ENCODE peak calls at places on chromosomes 16 and 17, in four cellular contexts. B is A549, W is tibial artery, M is aorta. P is an unnamed sample.
A peak's percentile ranks its signal among the peaks of the same experiment; 100 is the strongest.

GRCh38 chr16:11200523-11201063 is 55.4 kb downstream of the SOCS1 start:
- DNase-seq in B (no peak), W (no peak), M (no peak), P (no peak)

GRCh38 chr16:56609463-56609921 is 1.1 kb downstream of the MT2A start:
- DNase-seq in W (peak; percentile 82), M (no peak), B (peak; percentile 63), P (no peak)

GRCh38 chr16:50547340-50547865 is 793 bp upstream of the NKD1 start:
- DNase-seq in W (peak; percentile 44), B (peak; percentile 68), M (peak; percentile 87), P (no peak)

GRCh38 chr17:8186787-8187516 is 3.0 kb downstream of the BORCS6 start:
- DNase-seq in M (peak; percentile 95), W (peak; percentile 96), B (peak; percentile 91), P (no peak)

GRCh38 chr17:8900626-8901585 is 33.4 kb upstream of the PIK3R6 start:
- DNase-seq in M (no peak), W (no peak), B (no peak), P (no peak)

GRCh38 chr16:64280317-64280716 is 841.5 kb downstream of the CDH11 start:
- DNase-seq in B (no peak), W (no peak), M (no peak), P (no peak)

GRCh38 chr16:17275076-17275732 is 195.6 kb downstream of the XYLT1 start:
- DNase-seq in W (no peak), M (no peak), B (peak; percentile 9), P (no peak)

GRCh38 chr16:67641779-67642708 is 2.9 kb upstream of the CARMIL2 start:
- DNase-seq in B (no peak), M (peak; percentile 90), W (peak; percentile 61), P (no peak)

GRCh38 chr17:7282752-7283321 is 1.3 kb downstream of the SLC2A4 start:
- DNase-seq in B (no peak), M (no peak), W (no peak), P (no peak)

GRCh38 chr17:6090253-6090652 is 20.1 kb downstream of the WSCD1 start:
- DNase-seq in M (peak; percentile 63), W (no peak), B (no peak), P (no peak)

GRCh38 chr17:50660042-50660886 is 25.6 kb downstream of the ABCC3 start:
- DNase-seq in M (peak; percentile 76), B (peak; percentile 82), W (peak; percentile 54), P (no peak)

GRCh38 chr17:32854177-32854576 is 22.7 kb downstream of the MYO1D start:
- DNase-seq in M (no peak), B (no peak), W (no peak), P (no peak)

GRCh38 chr17:42578282-42578869 is 847 bp upstream of the PSMC3IP start:
- DNase-seq in W (peak; percentile 69), M (peak; percentile 92), B (peak; percentile 98), P (peak; percentile 71)

GRCh38 chr16:87436225-87437172 is 44.4 kb downstream of the MAP1LC3B start:
- DNase-seq in W (no peak), B (no peak), M (peak; percentile 70), P (no peak)

GRCh38 chr16:47143329-47143676 is 442 bp downstream of the NETO2 start:
- DNase-seq in M (peak; percentile 77), W (peak; percentile 26), B (peak; percentile 73), P (no peak)

GRCh38 chr17:59547131-59547915 is 18.1 kb upstream of the DHX40 start:
- DNase-seq in M (no peak), W (no peak), B (no peak), P (no peak)

GRCh38 chr17:50225693-50226092 is 24.3 kb upstream of the COL1A1 start:
- DNase-seq in W (no peak), B (no peak), M (peak; percentile 17), P (no peak)

GRCh38 chr17:30905742-30906100 is 317 bp downstream of the TEFM start:
- DNase-seq in W (no peak), M (peak; percentile 64), B (peak; percentile 46), P (no peak)

GRCh38 chr16:88700636-88701482 is 5.3 kb downstream of the RNF166 start:
- DNase-seq in M (peak; percentile 93), B (no peak), W (peak; percentile 92), P (no peak)

GRCh38 chr17:16997514-16998429 is 25.9 kb upstream of the TNFRSF13B start:
- DNase-seq in W (no peak), B (peak; percentile 67), M (no peak), P (no peak)

GRCh38 chr17:74200112-74200511 is 3.4 kb upstream of the RPL38 start:
- DNase-seq in W (no peak), B (no peak), M (no peak), P (no peak)

GRCh38 chr17:2275722-2276121 is 27.9 kb downstream of the SMG6 start:
- DNase-seq in B (no peak), M (no peak), W (no peak), P (no peak)

GRCh38 chr17:56131431-56131830 is 21.8 kb upstream of the ANKFN1 start:
- DNase-seq in B (no peak), W (no peak), M (no peak), P (no peak)

GRCh38 chr17:66165537-66166123 is 26.3 kb downstream of the CEP112 start:
- DNase-seq in B (peak; percentile 65), M (no peak), W (no peak), P (peak; percentile 2)

GRCh38 chr17:30422171-30422570 is 43.4 kb downstream of the CPD start:
- DNase-seq in B (no peak), M (no peak), W (no peak), P (no peak)

GRCh38 chr17:80498242-80498919 is 22.0 kb upstream of the NPTX1 start:
- DNase-seq in M (no peak), W (peak; percentile 31), B (no peak), P (no peak)

GRCh38 chr17:40818733-40819527 is 3.5 kb downstream of the KRT10 start:
- DNase-seq in B (peak; percentile 80), M (peak; percentile 95), W (peak; percentile 56), P (peak; percentile 16)

GRCh38 chr16:69130461-69130860 is 1.9 kb downstream of the CHTF8 start:
- DNase-seq in B (no peak), M (no peak), W (no peak), P (no peak)

GRCh38 chr16:75254359-75254837 is 3.0 kb upstream of the BCAR1 start:
- DNase-seq in W (no peak), M (no peak), B (peak; percentile 91), P (no peak)

GRCh38 chr17:8861482-8862181 is 5.8 kb downstream of the PIK3R6 start:
- DNase-seq in M (no peak), W (no peak), B (no peak), P (no peak)

GRCh38 chr16:77212736-77213541 is 13.7 kb downstream of the SYCE1L start:
- DNase-seq in M (peak; percentile 90), B (peak; percentile 78), W (no peak), P (no peak)

GRCh38 chr17:7673239-7673638 is 14.1 kb downstream of the TP53 start:
- DNase-seq in W (no peak), M (no peak), B (no peak), P (no peak)

GRCh38 chr16:27127293-27127692 is 60.6 kb downstream of the C16orf82 start:
- DNase-seq in W (no peak), M (no peak), B (no peak), P (no peak)

DNA sequence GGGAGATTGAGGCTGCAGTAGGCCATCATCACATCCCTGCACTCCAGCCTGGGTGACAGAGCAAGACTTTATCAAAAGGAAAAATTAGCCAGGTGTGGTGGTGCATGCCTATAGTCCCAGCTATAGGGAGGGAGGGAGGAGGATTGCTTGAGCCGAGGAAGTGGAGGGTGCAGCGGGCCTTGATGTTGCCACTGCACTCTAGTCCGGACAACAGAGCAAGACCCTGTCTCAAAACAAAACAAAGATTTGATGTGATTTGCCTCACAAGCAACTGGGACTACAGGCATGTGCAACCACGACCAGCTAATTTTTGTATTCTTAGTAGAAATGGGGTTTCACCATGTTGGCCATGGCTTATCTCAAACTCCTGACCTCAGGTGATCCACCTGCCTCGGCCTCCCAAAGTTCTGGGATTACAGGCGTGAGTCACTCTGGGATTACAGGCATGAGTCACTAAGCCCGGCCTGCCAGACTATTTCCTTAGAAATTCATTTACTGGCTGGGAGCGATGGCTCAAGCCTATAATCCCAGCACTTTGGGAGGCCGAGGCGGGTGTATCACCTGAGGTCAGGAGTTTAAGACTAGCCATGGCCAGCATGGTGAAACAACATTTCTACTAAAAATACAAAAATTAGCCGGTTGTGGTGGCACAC is 11.5 kb downstream of the UBE2G1 start:
- DNase-seq in B (no peak), W (no peak), M (no peak), P (no peak)
- H3K4me1 ChIP-seq in B (peaks cover 44% of the 10 kb centered on the region), W (no peaks in the 10 kb centered on the region), M (peaks cover 6% of the 10 kb centered on the region), P (no peaks in the 10 kb centered on the region)

GRCh38 chr16:81469710-81470481 is 25.3 kb downstream of the CMIP start:
- DNase-seq in B (no peak), W (no peak), M (no peak), P (no peak)
- H3K27ac ChIP-seq in B (peak overlapping the region; percentile 8), W (no peak overlapping the region), M (no peak overlapping the region), P (no peak overlapping the region)

GRCh38 chr17:43713494-43714162 is 45.0 kb downstream of the SOST start:
- DNase-seq in B (peak; percentile 76), M (peak; percentile 83), W (no peak), P (no peak)
- H3K4me3 ChIP-seq in B (peak overlapping the region; percentile 44), M (peak overlapping the region; percentile 14), W (peak overlapping the region; percentile 59), P (peak overlapping the region; percentile 63)

GRCh38 chr17:64777413-64778101 is 115.5 kb upstream of the SMURF2 start:
- DNase-seq in B (no peak), M (no peak), W (no peak), P (no peak)
- H3K4me1 ChIP-seq in B (peaks cover 29% of the 10 kb centered on the region), M (no peaks in the 10 kb centered on the region), W (no peaks in the 10 kb centered on the region), P (peaks cover 3% of the 10 kb centered on the region)

GRCh38 chr17:48107137-48108055 is at the start of gene SNX11:
- DNase-seq in M (peak; percentile 95), W (peak; percentile 91), B (peak; percentile 93), P (peak; percentile 79)
- H3K27ac ChIP-seq in M (peak within 1 kb of the TSS; percentile 75), W (peak within 1 kb of the TSS; percentile 92), B (peak within 1 kb of the TSS; percentile 91), P (no peak within 1 kb of the TSS)

DNA sequence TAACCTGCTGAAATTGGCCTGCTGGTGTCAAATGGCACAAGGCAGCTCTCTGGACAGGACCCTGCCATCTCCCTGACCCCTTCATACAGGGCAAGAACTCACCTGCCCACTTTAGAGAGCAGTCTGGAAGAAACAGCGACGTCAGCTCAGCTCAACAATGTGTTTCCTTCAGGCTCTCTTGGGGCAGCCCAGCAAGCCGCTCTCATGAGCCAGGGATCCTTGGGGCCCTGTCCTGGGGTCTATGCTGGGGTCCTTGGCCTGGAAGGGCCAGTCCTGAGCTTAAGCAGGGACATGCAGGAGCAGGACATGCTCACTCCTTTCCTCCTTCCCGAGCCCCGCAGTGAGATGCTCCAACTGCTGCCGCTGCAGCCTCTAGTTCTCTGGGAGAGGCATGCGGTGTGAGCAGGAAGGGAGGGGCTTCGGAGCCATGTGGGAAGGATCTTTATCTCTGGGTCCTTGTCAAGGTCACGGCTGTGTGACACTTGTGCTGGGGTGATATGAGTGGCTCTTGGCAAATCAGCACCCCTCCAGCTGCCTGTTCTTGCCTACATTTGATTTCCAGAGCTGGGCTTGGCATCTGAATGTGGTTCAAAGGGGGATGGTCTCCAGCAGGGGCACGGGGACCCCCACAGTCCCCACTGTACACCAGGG is 3.4 kb downstream of the C1QTNF1 start:
- DNase-seq in B (no peak), W (peak; percentile 21), M (peak; percentile 66), P (no peak)
- H3K4me3 ChIP-seq in B (peak overlapping the region; percentile 5), W (peak overlapping the region; percentile 85), M (no peak overlapping the region), P (no peak overlapping the region)

P was measured in iPS DF 6.9.